ENCODE peak calls at places on chromosome 1, in ten cellular contexts. One of them, this sample, is unnamed.
A peak's percentile ranks its signal among the peaks of the same experiment; 100 is the strongest.

GRCh38 chr1:28833396-28833795 is 21.4 kb downstream of the OPRD1 start:
- DNase-seq in breast epithelium: no peak
- DNase-seq in choroid plexus epithelial cell: no peak
- DNase-seq in CD8-positive, alpha-beta memory T cell: no peak
- DNase-seq in suprapubic skin: no peak
- DNase-seq in iPS DF 6.9: no peak
- DNase-seq in kidney: no peak
- DNase-seq in right lobe of liver: no peak
- DNase-seq in GM06990: no peak
- DNase-seq in astrocyte of the spinal cord: no peak
- DNase-seq in this sample: no peak

GRCh38 chr1:240207073-240207709 is 115.5 kb downstream of the FMN2 start:
- DNase-seq in breast epithelium: no peak
- DNase-seq in choroid plexus epithelial cell: no peak
- DNase-seq in CD8-positive, alpha-beta memory T cell: no peak
- DNase-seq in suprapubic skin: no peak
- DNase-seq in iPS DF 6.9: no peak
- DNase-seq in kidney: no peak
- DNase-seq in right lobe of liver: no peak
- DNase-seq in GM06990: no peak
- DNase-seq in astrocyte of the spinal cord: no peak
- DNase-seq in this sample: no peak

GRCh38 chr1:199042193-199042592 is 403.4 kb downstream of the PTPRC start:
- DNase-seq in breast epithelium: no peak
- DNase-seq in choroid plexus epithelial cell: no peak
- DNase-seq in CD8-positive, alpha-beta memory T cell: no peak
- DNase-seq in suprapubic skin: no peak
- DNase-seq in iPS DF 6.9: no peak
- DNase-seq in kidney: no peak
- DNase-seq in right lobe of liver: no peak
- DNase-seq in GM06990: no peak
- DNase-seq in astrocyte of the spinal cord: no peak
- DNase-seq in this sample: no peak

GRCh38 chr1:165161130-165161529 is 195.4 kb downstream of the LMX1A start:
- DNase-seq in breast epithelium: no peak
- DNase-seq in choroid plexus epithelial cell: no peak
- DNase-seq in CD8-positive, alpha-beta memory T cell: no peak
- DNase-seq in suprapubic skin: no peak
- DNase-seq in iPS DF 6.9: no peak
- DNase-seq in kidney: no peak
- DNase-seq in right lobe of liver: no peak
- DNase-seq in GM06990: no peak
- DNase-seq in astrocyte of the spinal cord: no peak
- DNase-seq in this sample: peak; percentile 32

GRCh38 chr1:184545601-184546000 is 158.8 kb downstream of the C1orf21 start:
- DNase-seq in breast epithelium: peak; percentile 40
- DNase-seq in choroid plexus epithelial cell: peak; percentile 36
- DNase-seq in CD8-positive, alpha-beta memory T cell: no peak
- DNase-seq in suprapubic skin: no peak
- DNase-seq in iPS DF 6.9: no peak
- DNase-seq in kidney: no peak
- DNase-seq in right lobe of liver: no peak
- DNase-seq in GM06990: no peak
- DNase-seq in astrocyte of the spinal cord: peak; percentile 7
- DNase-seq in this sample: peak; percentile 97

GRCh38 chr1:197127513-197127912 is 19.0 kb downstream of the ASPM start:
- DNase-seq in breast epithelium: no peak
- DNase-seq in choroid plexus epithelial cell: peak; percentile 53
- DNase-seq in CD8-positive, alpha-beta memory T cell: no peak
- DNase-seq in suprapubic skin: no peak
- DNase-seq in iPS DF 6.9: no peak
- DNase-seq in kidney: no peak
- DNase-seq in right lobe of liver: no peak
- DNase-seq in GM06990: no peak
- DNase-seq in astrocyte of the spinal cord: no peak
- DNase-seq in this sample: no peak

GRCh38 chr1:116521186-116521585 is 49.6 kb downstream of the CD58 start:
- DNase-seq in breast epithelium: no peak
- DNase-seq in choroid plexus epithelial cell: no peak
- DNase-seq in CD8-positive, alpha-beta memory T cell: no peak
- DNase-seq in suprapubic skin: no peak
- DNase-seq in iPS DF 6.9: no peak
- DNase-seq in kidney: no peak
- DNase-seq in right lobe of liver: no peak
- DNase-seq in GM06990: no peak
- DNase-seq in astrocyte of the spinal cord: no peak
- DNase-seq in this sample: peak; percentile 69

GRCh38 chr1:94335950-94336349 is 82.2 kb upstream of the ABCD3 start:
- DNase-seq in breast epithelium: peak; percentile 77
- DNase-seq in choroid plexus epithelial cell: peak; percentile 98
- DNase-seq in CD8-positive, alpha-beta memory T cell: no peak
- DNase-seq in suprapubic skin: peak; percentile 83
- DNase-seq in iPS DF 6.9: peak; percentile 41
- DNase-seq in kidney: no peak
- DNase-seq in right lobe of liver: peak; percentile 76
- DNase-seq in GM06990: peak; percentile 18
- DNase-seq in astrocyte of the spinal cord: peak; percentile 94
- DNase-seq in this sample: peak; percentile 93

GRCh38 chr1:232123775-232124659 is 497.4 kb downstream of the DISC1 start:
- DNase-seq in breast epithelium: no peak
- DNase-seq in choroid plexus epithelial cell: peak; percentile 34
- DNase-seq in CD8-positive, alpha-beta memory T cell: no peak
- DNase-seq in suprapubic skin: no peak
- DNase-seq in iPS DF 6.9: no peak
- DNase-seq in kidney: no peak
- DNase-seq in right lobe of liver: no peak
- DNase-seq in GM06990: no peak
- DNase-seq in astrocyte of the spinal cord: no peak
- DNase-seq in this sample: peak; percentile 27

GRCh38 chr1:8856689-8857412 is 21.6 kb downstream of the ENO1 start:
- DNase-seq in breast epithelium: no peak
- DNase-seq in choroid plexus epithelial cell: no peak
- DNase-seq in CD8-positive, alpha-beta memory T cell: no peak
- DNase-seq in suprapubic skin: no peak
- DNase-seq in iPS DF 6.9: no peak
- DNase-seq in kidney: no peak
- DNase-seq in right lobe of liver: no peak
- DNase-seq in GM06990: no peak
- DNase-seq in astrocyte of the spinal cord: no peak
- DNase-seq in this sample: no peak

GRCh38 chr1:165376041-165376810 is 19.7 kb upstream of the LMX1A start:
- DNase-seq in breast epithelium: peak; percentile 86
- DNase-seq in choroid plexus epithelial cell: peak; percentile 52
- DNase-seq in CD8-positive, alpha-beta memory T cell: no peak
- DNase-seq in suprapubic skin: peak; percentile 92
- DNase-seq in iPS DF 6.9: no peak
- DNase-seq in kidney: peak; percentile 91
- DNase-seq in right lobe of liver: peak; percentile 58
- DNase-seq in GM06990: no peak
- DNase-seq in astrocyte of the spinal cord: peak; percentile 77
- DNase-seq in this sample: peak; percentile 64

GRCh38 chr1:171279678-171280077 is 31.4 kb downstream of the FMO1 start:
- DNase-seq in breast epithelium: no peak
- DNase-seq in choroid plexus epithelial cell: no peak
- DNase-seq in CD8-positive, alpha-beta memory T cell: no peak
- DNase-seq in suprapubic skin: no peak
- DNase-seq in iPS DF 6.9: no peak
- DNase-seq in kidney: no peak
- DNase-seq in right lobe of liver: no peak
- DNase-seq in GM06990: no peak
- DNase-seq in astrocyte of the spinal cord: no peak
- DNase-seq in this sample: no peak

GRCh38 chr1:219413523-219413922 is 199.4 kb downstream of the ZC3H11B start:
- DNase-seq in breast epithelium: no peak
- DNase-seq in choroid plexus epithelial cell: no peak
- DNase-seq in CD8-positive, alpha-beta memory T cell: no peak
- DNase-seq in suprapubic skin: no peak
- DNase-seq in iPS DF 6.9: no peak
- DNase-seq in kidney: no peak
- DNase-seq in right lobe of liver: no peak
- DNase-seq in GM06990: no peak
- DNase-seq in astrocyte of the spinal cord: no peak
- DNase-seq in this sample: no peak
- H3K4me3 ChIP-seq in breast epithelium: no peak overlapping the region
- H3K4me3 ChIP-seq in choroid plexus epithelial cell: no peak overlapping the region
- H3K4me3 ChIP-seq in CD8-positive, alpha-beta memory T cell: no peak overlapping the region
- H3K4me3 ChIP-seq in suprapubic skin: no peak overlapping the region
- H3K4me3 ChIP-seq in iPS DF 6.9: no peak overlapping the region
- H3K4me3 ChIP-seq in kidney: no peak overlapping the region
- H3K4me3 ChIP-seq in right lobe of liver: no peak overlapping the region
- H3K4me3 ChIP-seq in GM06990: no peak overlapping the region
- H3K4me3 ChIP-seq in astrocyte of the spinal cord: no peak overlapping the region
- H3K4me3 ChIP-seq in this sample: no peak overlapping the region

GRCh38 chr1:160644399-160644798 is 2.4 kb downstream of the SLAMF1 start:
- DNase-seq in breast epithelium: no peak
- DNase-seq in choroid plexus epithelial cell: no peak
- DNase-seq in CD8-positive, alpha-beta memory T cell: no peak
- DNase-seq in suprapubic skin: no peak
- DNase-seq in iPS DF 6.9: no peak
- DNase-seq in kidney: no peak
- DNase-seq in right lobe of liver: no peak
- DNase-seq in GM06990: no peak
- DNase-seq in astrocyte of the spinal cord: no peak
- DNase-seq in this sample: no peak
- H3K4me3 ChIP-seq in breast epithelium: no peak overlapping the region
- H3K4me3 ChIP-seq in choroid plexus epithelial cell: no peak overlapping the region
- H3K4me3 ChIP-seq in CD8-positive, alpha-beta memory T cell: peak overlapping the region; percentile 86
- H3K4me3 ChIP-seq in suprapubic skin: no peak overlapping the region
- H3K4me3 ChIP-seq in iPS DF 6.9: no peak overlapping the region
- H3K4me3 ChIP-seq in kidney: no peak overlapping the region
- H3K4me3 ChIP-seq in right lobe of liver: no peak overlapping the region
- H3K4me3 ChIP-seq in GM06990: peak overlapping the region; percentile 82
- H3K4me3 ChIP-seq in astrocyte of the spinal cord: no peak overlapping the region
- H3K4me3 ChIP-seq in this sample: no peak overlapping the region

GRCh38 chr1:42851960-42852607 is 5.7 kb downstream of the ZNF691 start:
- DNase-seq in breast epithelium: no peak
- DNase-seq in choroid plexus epithelial cell: no peak
- DNase-seq in CD8-positive, alpha-beta memory T cell: no peak
- DNase-seq in suprapubic skin: no peak
- DNase-seq in iPS DF 6.9: no peak
- DNase-seq in kidney: no peak
- DNase-seq in right lobe of liver: no peak
- DNase-seq in GM06990: no peak
- DNase-seq in astrocyte of the spinal cord: no peak
- DNase-seq in this sample: no peak

GRCh38 chr1:42851420-42851819 is 5.0 kb downstream of the ZNF691 start:
- DNase-seq in breast epithelium: no peak
- DNase-seq in choroid plexus epithelial cell: no peak
- DNase-seq in CD8-positive, alpha-beta memory T cell: no peak
- DNase-seq in suprapubic skin: no peak
- DNase-seq in iPS DF 6.9: no peak
- DNase-seq in kidney: no peak
- DNase-seq in right lobe of liver: no peak
- DNase-seq in GM06990: no peak
- DNase-seq in astrocyte of the spinal cord: no peak
- DNase-seq in this sample: no peak

GRCh38 chr1:42852608-42852980 is 6.2 kb downstream of the ZNF691 start:
- DNase-seq in breast epithelium: no peak
- DNase-seq in choroid plexus epithelial cell: peak; percentile 50
- DNase-seq in CD8-positive, alpha-beta memory T cell: no peak
- DNase-seq in suprapubic skin: no peak
- DNase-seq in iPS DF 6.9: no peak
- DNase-seq in kidney: no peak
- DNase-seq in right lobe of liver: no peak
- DNase-seq in GM06990: no peak
- DNase-seq in astrocyte of the spinal cord: no peak
- DNase-seq in this sample: peak; percentile 4

GRCh38 chr1:42849944-42850343 is 3.5 kb downstream of the ZNF691 start:
- DNase-seq in breast epithelium: no peak
- DNase-seq in choroid plexus epithelial cell: no peak
- DNase-seq in CD8-positive, alpha-beta memory T cell: no peak
- DNase-seq in suprapubic skin: no peak
- DNase-seq in iPS DF 6.9: no peak
- DNase-seq in kidney: no peak
- DNase-seq in right lobe of liver: no peak
- DNase-seq in GM06990: no peak
- DNase-seq in astrocyte of the spinal cord: no peak
- DNase-seq in this sample: no peak

GRCh38 chr1:42853116-42853884 is 6.9 kb downstream of the ZNF691 start:
- DNase-seq in breast epithelium: no peak
- DNase-seq in choroid plexus epithelial cell: no peak
- DNase-seq in CD8-positive, alpha-beta memory T cell: no peak
- DNase-seq in suprapubic skin: no peak
- DNase-seq in iPS DF 6.9: no peak
- DNase-seq in kidney: no peak
- DNase-seq in right lobe of liver: no peak
- DNase-seq in GM06990: no peak
- DNase-seq in astrocyte of the spinal cord: no peak
- DNase-seq in this sample: no peak
- H3K4me3 ChIP-seq in breast epithelium: no peak overlapping the region
- H3K4me3 ChIP-seq in choroid plexus epithelial cell: no peak overlapping the region
- H3K4me3 ChIP-seq in CD8-positive, alpha-beta memory T cell: no peak overlapping the region
- H3K4me3 ChIP-seq in suprapubic skin: no peak overlapping the region
- H3K4me3 ChIP-seq in iPS DF 6.9: no peak overlapping the region
- H3K4me3 ChIP-seq in kidney: no peak overlapping the region
- H3K4me3 ChIP-seq in right lobe of liver: no peak overlapping the region
- H3K4me3 ChIP-seq in GM06990: no peak overlapping the region
- H3K4me3 ChIP-seq in astrocyte of the spinal cord: no peak overlapping the region
- H3K4me3 ChIP-seq in this sample: no peak overlapping the region

DNA sequence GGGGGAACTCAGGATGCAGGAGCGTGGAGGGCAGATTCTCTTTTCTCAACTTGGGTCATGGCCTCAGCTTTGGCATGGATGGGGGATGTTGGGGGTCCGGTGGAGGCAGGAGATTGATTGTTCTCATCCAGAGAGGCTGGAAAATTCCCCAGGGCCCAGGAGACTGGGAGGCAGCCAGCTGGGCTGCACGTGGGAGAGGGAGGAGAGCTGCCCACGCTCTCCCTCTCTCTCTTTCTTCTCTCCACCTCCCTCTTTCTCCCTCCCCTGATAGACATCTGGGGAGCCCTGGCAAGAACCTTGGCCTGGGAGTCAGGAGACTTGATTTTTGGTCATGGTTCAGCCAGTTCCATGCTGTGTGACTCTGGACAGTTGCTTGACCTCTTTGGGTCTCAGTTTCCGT is 3.3 kb upstream of the BCAN start:
- DNase-seq in breast epithelium: no peak
- DNase-seq in choroid plexus epithelial cell: no peak
- DNase-seq in CD8-positive, alpha-beta memory T cell: no peak
- DNase-seq in suprapubic skin: no peak
- DNase-seq in iPS DF 6.9: no peak
- DNase-seq in kidney: peak; percentile 16
- DNase-seq in right lobe of liver: no peak
- DNase-seq in GM06990: no peak
- DNase-seq in astrocyte of the spinal cord: no peak
- DNase-seq in this sample: no peak
- H3K4me3 ChIP-seq in breast epithelium: no peak overlapping the region
- H3K4me3 ChIP-seq in choroid plexus epithelial cell: no peak overlapping the region
- H3K4me3 ChIP-seq in CD8-positive, alpha-beta memory T cell: no peak overlapping the region
- H3K4me3 ChIP-seq in suprapubic skin: no peak overlapping the region
- H3K4me3 ChIP-seq in iPS DF 6.9: no peak overlapping the region
- H3K4me3 ChIP-seq in kidney: no peak overlapping the region
- H3K4me3 ChIP-seq in right lobe of liver: no peak overlapping the region
- H3K4me3 ChIP-seq in GM06990: no peak overlapping the region
- H3K4me3 ChIP-seq in astrocyte of the spinal cord: no peak overlapping the region
- H3K4me3 ChIP-seq in this sample: no peak overlapping the region

DNA sequence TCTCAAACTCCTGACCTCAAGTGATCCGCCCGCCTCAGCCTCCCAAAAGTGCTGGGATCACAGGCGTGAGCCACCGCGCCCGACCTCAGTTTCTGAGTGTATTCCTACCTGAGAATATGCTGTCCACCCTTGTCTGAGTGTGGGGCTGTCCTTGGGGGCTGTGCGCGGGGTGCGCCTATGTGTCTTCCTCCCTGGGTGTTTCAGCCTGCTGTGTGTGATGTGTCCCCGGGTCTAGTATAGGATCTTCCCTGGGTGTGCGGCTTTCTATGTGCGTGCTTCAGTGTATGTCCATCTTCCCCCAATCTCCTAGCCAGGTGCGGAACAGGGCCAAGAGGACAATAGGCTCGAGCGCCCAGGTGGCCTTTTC is 8.3 kb upstream of the ID3 start:
- DNase-seq in breast epithelium: no peak
- DNase-seq in choroid plexus epithelial cell: no peak
- DNase-seq in CD8-positive, alpha-beta memory T cell: no peak
- DNase-seq in suprapubic skin: no peak
- DNase-seq in iPS DF 6.9: no peak
- DNase-seq in kidney: no peak
- DNase-seq in right lobe of liver: no peak
- DNase-seq in GM06990: no peak
- DNase-seq in astrocyte of the spinal cord: no peak
- DNase-seq in this sample: no peak
- H3K4me3 ChIP-seq in breast epithelium: peak overlapping the region; percentile 62
- H3K4me3 ChIP-seq in choroid plexus epithelial cell: peak overlapping the region; percentile 61
- H3K4me3 ChIP-seq in CD8-positive, alpha-beta memory T cell: no peak overlapping the region
- H3K4me3 ChIP-seq in suprapubic skin: peak overlapping the region; percentile 63
- H3K4me3 ChIP-seq in iPS DF 6.9: peak overlapping the region; percentile 45
- H3K4me3 ChIP-seq in kidney: no peak overlapping the region
- H3K4me3 ChIP-seq in right lobe of liver: peak overlapping the region; percentile 33
- H3K4me3 ChIP-seq in GM06990: peak overlapping the region; percentile 57
- H3K4me3 ChIP-seq in astrocyte of the spinal cord: no peak overlapping the region
- H3K4me3 ChIP-seq in this sample: peak overlapping the region; percentile 23

This sample was measured in epithelial cell of esophagus.